ENCODE peak calls at places on chromosomes 16 and 17, in six cellular contexts. E is lower lobe of right lung, T is cardiac muscle cell, C is heart left ventricle, V is AG04450, K is lower leg skin. Q is an unnamed sample.
A peak's percentile ranks its signal among the peaks of the same experiment; 100 is the strongest.

GRCh38 chr16:4110680-4111079 is 5.6 kb downstream of the ADCY9 start:
- DNase-seq in V (no peak), K (no peak), C (peak; percentile 30), E (peak; percentile 68), T (no peak), Q (no peak)

GRCh38 chr17:3502466-3502865 is 26.7 kb downstream of the ASPA start:
- DNase-seq in V (no peak), K (no peak), T (no peak), C (no peak), E (no peak), Q (no peak)

GRCh38 chr17:73480740-73481139 is 163.5 kb downstream of the SDK2 start:
- DNase-seq in T (no peak), K (no peak), C (no peak), E (no peak), V (no peak), Q (no peak)

GRCh38 chr16:81106826-81107503 is 10.8 kb upstream of the GCSH start:
- DNase-seq in C (no peak), K (no peak), E (no peak), T (peak; percentile 10), V (no peak), Q (no peak)

GRCh38 chr17:6098466-6099180 is 28.4 kb downstream of the WSCD1 start:
- DNase-seq in E (no peak), T (peak; percentile 9), K (no peak), C (no peak), V (no peak), Q (no peak)

GRCh38 chr16:320206-320605 is 32.3 kb downstream of the AXIN1 start:
- DNase-seq in T (no peak), E (no peak), V (no peak), K (no peak), C (no peak), Q (no peak)

GRCh38 chr17:55265434-55266021 is 768 bp downstream of the HLF start:
- DNase-seq in E (no peak), C (no peak), K (no peak), T (peak; percentile 2), V (no peak), Q (no peak)

GRCh38 chr16:843771-844170 is 43.2 kb upstream of the GNG13 start:
- DNase-seq in V (no peak), T (no peak), E (no peak), K (no peak), C (peak; percentile 42), Q (no peak)

GRCh38 chr16:30628628-30629342 is 18.6 kb upstream of the ZNF689 start:
- DNase-seq in V (peak; percentile 43), C (peak; percentile 91), T (peak; percentile 77), K (peak; percentile 81), E (peak; percentile 87), Q (peak; percentile 45)

GRCh38 chr17:63676540-63676933 is 23.4 kb downstream of the LIMD2 start:
- DNase-seq in V (no peak), C (no peak), K (no peak), T (no peak), E (no peak), Q (no peak)

GRCh38 chr17:62965149-62965648 is 836 bp upstream of the TANC2 start:
- DNase-seq in T (no peak), E (no peak), C (no peak), V (no peak), K (no peak), Q (no peak)

GRCh38 chr17:51298508-51299371 is 38.4 kb downstream of the UTP18 start:
- DNase-seq in T (peak; percentile 65), E (no peak), V (peak; percentile 20), K (no peak), C (no peak), Q (peak; percentile 39)

GRCh38 chr17:5055543-5055942 is 20.3 kb upstream of the SLC52A1 start:
- DNase-seq in K (no peak), E (no peak), V (no peak), C (no peak), T (no peak), Q (no peak)

GRCh38 chr17:41529491-41529915 is 1.4 kb upstream of the KRT19 start:
- DNase-seq in K (no peak), V (no peak), T (no peak), C (no peak), E (no peak), Q (no peak)

GRCh38 chr17:81609541-81610353 is 27.2 kb downstream of the NPLOC4 start:
- DNase-seq in V (no peak), C (no peak), T (peak; percentile 8), K (no peak), E (no peak), Q (no peak)

GRCh38 chr16:56800355-56800754 is 64.7 kb upstream of the SLC12A3 start:
- DNase-seq in T (peak; percentile 41), K (no peak), E (no peak), V (no peak), C (no peak), Q (no peak)

GRCh38 chr17:14300628-14301278 is at the start of gene HS3ST3B1:
- DNase-seq in V (peak; percentile 100), C (peak; percentile 98), E (peak; percentile 98), K (peak; percentile 99), T (peak; percentile 100), Q (peak; percentile 99)

GRCh38 chr17:14296511-14296910 is 4.4 kb upstream of the HS3ST3B1 start:
- DNase-seq in E (no peak), K (no peak), T (no peak), C (no peak), V (no peak), Q (no peak)

GRCh38 chr17:14297161-14297851 is 3.6 kb upstream of the HS3ST3B1 start:
- DNase-seq in C (peak; percentile 79), T (peak; percentile 84), V (no peak), K (no peak), E (peak; percentile 54), Q (no peak)

GRCh38 chr17:14299261-14300093 is 1.4 kb upstream of the HS3ST3B1 start:
- DNase-seq in V (no peak), E (peak; percentile 65), C (peak; percentile 76), K (no peak), T (peak; percentile 75), Q (no peak)

DNA sequence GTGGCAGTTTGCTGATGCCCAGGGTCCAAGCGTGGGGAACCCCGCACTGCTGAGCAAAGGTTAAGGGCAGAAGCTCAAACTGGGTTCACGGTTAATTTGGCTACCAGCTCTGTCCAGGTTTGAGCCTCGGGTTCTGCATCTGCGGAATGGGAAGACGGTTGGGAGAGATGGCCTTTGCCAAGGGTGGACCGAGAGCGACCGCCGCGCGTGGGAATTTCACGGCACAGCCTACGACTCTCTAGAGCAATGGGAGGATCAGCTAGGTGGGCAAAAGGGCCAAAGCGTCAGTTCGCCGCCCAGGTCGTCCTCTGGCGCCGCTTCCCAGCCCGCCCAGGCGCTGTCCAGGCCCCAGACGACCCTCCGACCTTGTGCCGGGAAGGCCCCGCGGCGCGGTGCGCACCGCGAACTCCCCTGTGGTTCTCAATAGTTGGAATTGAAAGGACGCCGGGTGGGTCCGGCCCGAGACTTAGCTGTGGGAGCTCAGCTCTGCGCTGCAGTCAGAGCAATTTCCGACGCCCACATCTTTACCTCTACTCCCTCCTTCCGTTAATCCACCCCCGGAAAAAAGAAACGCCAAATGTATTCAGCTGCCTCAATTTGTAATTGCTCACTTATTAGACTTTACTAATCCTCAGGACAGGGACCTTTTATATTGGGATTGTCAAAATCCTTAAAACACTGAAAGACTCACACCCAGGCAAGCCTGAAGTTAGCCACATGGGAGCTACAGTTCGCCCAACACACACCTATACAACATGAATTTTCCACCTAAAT is 2.5 kb upstream of the HS3ST3B1 start:
- DNase-seq in E (no peak), T (peak; percentile 37), K (no peak), C (no peak), V (no peak), Q (no peak)
- H3K4me3 ChIP-seq in E (no peak overlapping the region), T (no peak overlapping the region), K (no peak overlapping the region), C (no peak overlapping the region), V (no peak overlapping the region), Q (no peak overlapping the region)

GRCh38 chr17:8224891-8225812 is 14.8 kb upstream of the AURKB start:
- DNase-seq in T (no peak), E (no peak), V (no peak), C (no peak), K (no peak), Q (no peak)

GRCh38 chr17:8227238-8227581 is 16.8 kb upstream of the AURKB start:
- DNase-seq in E (no peak), V (no peak), C (no peak), K (no peak), T (no peak), Q (no peak)

GRCh38 chr17:8225813-8226535 is 15.6 kb upstream of the AURKB start:
- DNase-seq in T (peak; percentile 81), V (peak; percentile 59), C (no peak), E (peak; percentile 50), K (peak; percentile 56), Q (no peak)

GRCh38 chr17:8223356-8224063 is 13.1 kb upstream of the AURKB start:
- DNase-seq in K (peak; percentile 61), C (peak; percentile 79), E (peak; percentile 82), T (peak; percentile 53), V (no peak), Q (no peak)

GRCh38 chr17:8226536-8227237 is 16.3 kb upstream of the AURKB start:
- DNase-seq in K (peak; percentile 75), C (peak; percentile 69), T (peak; percentile 93), E (peak; percentile 60), V (peak; percentile 78), Q (peak; percentile 79)
- H3K4me3 ChIP-seq in K (no peak overlapping the region), C (no peak overlapping the region), T (peak overlapping the region; percentile 21), E (peak overlapping the region; percentile 39), V (peak overlapping the region; percentile 56), Q (peak overlapping the region; percentile 42)

GRCh38 chr17:43915561-43915960 is 8.2 kb upstream of the MPP2 start:
- DNase-seq in E (no peak), T (no peak), K (no peak), C (no peak), V (no peak), Q (no peak)

GRCh38 chr17:43916385-43916784 is 9.0 kb upstream of the MPP2 start:
- DNase-seq in V (no peak), E (no peak), K (no peak), T (no peak), C (no peak), Q (no peak)

GRCh38 chr17:43917016-43917347 is 9.6 kb upstream of the MPP2 start:
- DNase-seq in K (no peak), C (no peak), V (no peak), E (no peak), T (no peak), Q (no peak)

GRCh38 chr17:43917348-43918025 is 10.2 kb upstream of the MPP2 start:
- DNase-seq in K (no peak), C (peak; percentile 55), V (no peak), E (peak; percentile 65), T (peak; percentile 45), Q (no peak)

GRCh38 chr17:43918026-43918389 is 10.7 kb upstream of the MPP2 start:
- DNase-seq in V (no peak), C (no peak), E (no peak), K (no peak), T (no peak), Q (no peak)
- H3K4me3 ChIP-seq in V (no peak overlapping the region), C (no peak overlapping the region), E (peak overlapping the region; percentile 48), K (no peak overlapping the region), T (no peak overlapping the region), Q (no peak overlapping the region)

GRCh38 chr17:79824893-79825579 is 14.2 kb downstream of the CBX4 start:
- DNase-seq in T (no peak), C (no peak), E (no peak), K (no peak), V (no peak), Q (no peak)
- H3K4me3 ChIP-seq in T (no peak overlapping the region), C (no peak overlapping the region), E (no peak overlapping the region), K (no peak overlapping the region), V (no peak overlapping the region), Q (no peak overlapping the region)

GRCh38 chr17:179721-180379 is 1.6 kb downstream of the DOC2B start:
- DNase-seq in V (no peak), E (no peak), T (no peak), K (no peak), C (no peak), Q (no peak)
- H3K4me3 ChIP-seq in V (no peak overlapping the region), E (peak overlapping the region; percentile 50), T (peak overlapping the region; percentile 38), K (peak overlapping the region; percentile 24), C (peak overlapping the region; percentile 50), Q (no peak overlapping the region)

Q was measured in astrocyte of the cerebellum.